ENCODE peak calls at places on chromosomes 11 and 22, in five cellular contexts. One of them, this sample, is unnamed.

GRCh38 chr11:65182258-65183170 is 786 bp downstream of the CAPN1 start:
- DNase-seq in Peyer's patch: peak; percentile 73
- DNase-seq in CD4-positive, CD25-positive, alpha-beta regulatory T cell: no peak
- DNase-seq in GM23248: peak; percentile 60
- DNase-seq in fibroblast of lung: peak; percentile 11
- DNase-seq in this sample: peak; percentile 2

GRCh38 chr11:55714982-55715888 is 53.2 kb downstream of the OR4C6 start:
- DNase-seq in CD4-positive, CD25-positive, alpha-beta regulatory T cell: no peak
- DNase-seq in GM23248: peak; percentile 1
- DNase-seq in fibroblast of lung: no peak
- DNase-seq in Peyer's patch: no peak
- DNase-seq in this sample: no peak

GRCh38 chr22:38795569-38795968 is 1.6 kb upstream of the DNAL4 start:
- DNase-seq in CD4-positive, CD25-positive, alpha-beta regulatory T cell: no peak
- DNase-seq in GM23248: no peak
- DNase-seq in fibroblast of lung: no peak
- DNase-seq in Peyer's patch: no peak
- DNase-seq in this sample: no peak

GRCh38 chr11:57586711-57587110 is 10.8 kb upstream of the SERPING1 start:
- DNase-seq in fibroblast of lung: no peak
- DNase-seq in Peyer's patch: no peak
- DNase-seq in GM23248: no peak
- DNase-seq in CD4-positive, CD25-positive, alpha-beta regulatory T cell: no peak
- DNase-seq in this sample: no peak

GRCh38 chr11:60987577-60988277 is 16.2 kb downstream of the CD6 start:
- DNase-seq in CD4-positive, CD25-positive, alpha-beta regulatory T cell: peak; percentile 29
- DNase-seq in fibroblast of lung: no peak
- DNase-seq in GM23248: no peak
- DNase-seq in Peyer's patch: peak; percentile 10
- DNase-seq in this sample: no peak

GRCh38 chr11:24437123-24437522 is 59.7 kb upstream of the LUZP2 start:
- DNase-seq in CD4-positive, CD25-positive, alpha-beta regulatory T cell: no peak
- DNase-seq in Peyer's patch: no peak
- DNase-seq in fibroblast of lung: no peak
- DNase-seq in GM23248: no peak
- DNase-seq in this sample: no peak

GRCh38 chr22:46297151-46297819 is 615 bp downstream of the GTSE1 start:
- DNase-seq in Peyer's patch: peak; percentile 57
- DNase-seq in fibroblast of lung: peak; percentile 9
- DNase-seq in GM23248: peak; percentile 83
- DNase-seq in CD4-positive, CD25-positive, alpha-beta regulatory T cell: no peak
- DNase-seq in this sample: no peak

GRCh38 chr11:130560000-130560852 is 111.8 kb downstream of the ADAMTS15 start:
- DNase-seq in GM23248: no peak
- DNase-seq in CD4-positive, CD25-positive, alpha-beta regulatory T cell: no peak
- DNase-seq in Peyer's patch: no peak
- DNase-seq in fibroblast of lung: no peak
- DNase-seq in this sample: no peak

GRCh38 chr11:16603245-16603644 is 135.2 kb upstream of the C11orf58 start:
- DNase-seq in Peyer's patch: peak; percentile 56
- DNase-seq in fibroblast of lung: no peak
- DNase-seq in GM23248: no peak
- DNase-seq in CD4-positive, CD25-positive, alpha-beta regulatory T cell: no peak
- DNase-seq in this sample: no peak

GRCh38 chr11:41845066-41845465 is 385.6 kb upstream of the LRRC4C start:
- DNase-seq in Peyer's patch: no peak
- DNase-seq in CD4-positive, CD25-positive, alpha-beta regulatory T cell: no peak
- DNase-seq in fibroblast of lung: no peak
- DNase-seq in GM23248: no peak
- DNase-seq in this sample: no peak

GRCh38 chr11:61701298-61701993 is 21.3 kb downstream of the DAGLA start:
- DNase-seq in GM23248: no peak
- DNase-seq in Peyer's patch: no peak
- DNase-seq in fibroblast of lung: peak; percentile 13
- DNase-seq in CD4-positive, CD25-positive, alpha-beta regulatory T cell: no peak
- DNase-seq in this sample: no peak

GRCh38 chr22:17918840-17919239 is 105.5 kb downstream of the MICAL3 start:
- DNase-seq in GM23248: peak; percentile 48
- DNase-seq in fibroblast of lung: no peak
- DNase-seq in Peyer's patch: no peak
- DNase-seq in CD4-positive, CD25-positive, alpha-beta regulatory T cell: no peak
- DNase-seq in this sample: no peak

GRCh38 chr11:79313513-79313912 is 127.3 kb downstream of the TENM4 start:
- DNase-seq in Peyer's patch: no peak
- DNase-seq in fibroblast of lung: no peak
- DNase-seq in CD4-positive, CD25-positive, alpha-beta regulatory T cell: no peak
- DNase-seq in GM23248: no peak
- DNase-seq in this sample: no peak

GRCh38 chr11:64562723-64563351 is 28.2 kb upstream of the SLC22A12 start:
- DNase-seq in CD4-positive, CD25-positive, alpha-beta regulatory T cell: no peak
- DNase-seq in fibroblast of lung: no peak
- DNase-seq in GM23248: no peak
- DNase-seq in Peyer's patch: peak; percentile 14
- DNase-seq in this sample: no peak

GRCh38 chr11:69004411-69005182 is 8.4 kb downstream of the MRGPRF start:
- DNase-seq in Peyer's patch: no peak
- DNase-seq in GM23248: no peak
- DNase-seq in fibroblast of lung: no peak
- DNase-seq in CD4-positive, CD25-positive, alpha-beta regulatory T cell: no peak
- DNase-seq in this sample: no peak

GRCh38 chr11:134759314-134759713 is 347.3 kb upstream of the B3GAT1 start:
- DNase-seq in Peyer's patch: no peak
- DNase-seq in fibroblast of lung: no peak
- DNase-seq in GM23248: no peak
- DNase-seq in CD4-positive, CD25-positive, alpha-beta regulatory T cell: no peak
- DNase-seq in this sample: no peak

GRCh38 chr11:113148652-113149051 is 165.7 kb upstream of the TTC12 start:
- DNase-seq in fibroblast of lung: no peak
- DNase-seq in GM23248: no peak
- DNase-seq in CD4-positive, CD25-positive, alpha-beta regulatory T cell: no peak
- DNase-seq in Peyer's patch: no peak
- DNase-seq in this sample: no peak

GRCh38 chr11:1475841-1476240 is 10.7 kb downstream of the MOB2 start:
- DNase-seq in GM23248: no peak
- DNase-seq in fibroblast of lung: no peak
- DNase-seq in Peyer's patch: no peak
- DNase-seq in CD4-positive, CD25-positive, alpha-beta regulatory T cell: no peak
- DNase-seq in this sample: no peak

GRCh38 chr22:19622061-19622441 is 92.3 kb upstream of the SEPTIN5 start:
- DNase-seq in GM23248: no peak
- DNase-seq in Peyer's patch: no peak
- DNase-seq in CD4-positive, CD25-positive, alpha-beta regulatory T cell: no peak
- DNase-seq in fibroblast of lung: no peak
- DNase-seq in this sample: no peak
- H3K4me3 ChIP-seq in GM23248: no peak overlapping the region
- H3K4me3 ChIP-seq in Peyer's patch: no peak overlapping the region
- H3K4me3 ChIP-seq in CD4-positive, CD25-positive, alpha-beta regulatory T cell: no peak overlapping the region
- H3K4me3 ChIP-seq in fibroblast of lung: no peak overlapping the region
- H3K4me3 ChIP-seq in this sample: no peak overlapping the region

GRCh38 chr22:30421695-30422480 is 3.7 kb upstream of the MTFP1 start:
- DNase-seq in GM23248: peak; percentile 28
- DNase-seq in Peyer's patch: no peak
- DNase-seq in CD4-positive, CD25-positive, alpha-beta regulatory T cell: no peak
- DNase-seq in fibroblast of lung: no peak
- DNase-seq in this sample: no peak
- H3K27ac ChIP-seq in GM23248: peak overlapping the region; percentile 97
- H3K27ac ChIP-seq in Peyer's patch: peak overlapping the region; percentile 86
- H3K27ac ChIP-seq in CD4-positive, CD25-positive, alpha-beta regulatory T cell: no peak overlapping the region
- H3K27ac ChIP-seq in fibroblast of lung: peak overlapping the region; percentile 93
- H3K27ac ChIP-seq in this sample: peak overlapping the region; percentile 97

GRCh38 chr11:73380321-73380720 is 4.1 kb downstream of the RELT start:
- DNase-seq in fibroblast of lung: no peak
- DNase-seq in GM23248: peak; percentile 38
- DNase-seq in CD4-positive, CD25-positive, alpha-beta regulatory T cell: no peak
- DNase-seq in Peyer's patch: no peak
- DNase-seq in this sample: no peak

GRCh38 chr11:73380897-73381410 is 4.8 kb downstream of the RELT start:
- DNase-seq in Peyer's patch: no peak
- DNase-seq in GM23248: no peak
- DNase-seq in CD4-positive, CD25-positive, alpha-beta regulatory T cell: no peak
- DNase-seq in fibroblast of lung: no peak
- DNase-seq in this sample: no peak

GRCh38 chr11:73382183-73382582 is 6.0 kb downstream of the RELT start:
- DNase-seq in Peyer's patch: no peak
- DNase-seq in fibroblast of lung: no peak
- DNase-seq in CD4-positive, CD25-positive, alpha-beta regulatory T cell: no peak
- DNase-seq in GM23248: no peak
- DNase-seq in this sample: no peak

GRCh38 chr11:73382747-73383146 is 6.5 kb downstream of the RELT start:
- DNase-seq in Peyer's patch: no peak
- DNase-seq in CD4-positive, CD25-positive, alpha-beta regulatory T cell: no peak
- DNase-seq in fibroblast of lung: no peak
- DNase-seq in GM23248: no peak
- DNase-seq in this sample: no peak

GRCh38 chr11:73381589-73381988 is 5.4 kb downstream of the RELT start:
- DNase-seq in CD4-positive, CD25-positive, alpha-beta regulatory T cell: no peak
- DNase-seq in GM23248: no peak
- DNase-seq in Peyer's patch: no peak
- DNase-seq in fibroblast of lung: no peak
- DNase-seq in this sample: no peak
- H3K4me1 ChIP-seq in CD4-positive, CD25-positive, alpha-beta regulatory T cell: peaks cover 54% of the 10 kb centered on the region
- H3K4me1 ChIP-seq in GM23248: peaks cover 7% of the 10 kb centered on the region
- H3K4me1 ChIP-seq in Peyer's patch: peaks cover 70% of the 10 kb centered on the region
- H3K4me1 ChIP-seq in fibroblast of lung: peaks cover 8% of the 10 kb centered on the region
- H3K4me1 ChIP-seq in this sample: peaks cover 3% of the 10 kb centered on the region

GRCh38 chr22:20207277-20208025 is 56.6 kb upstream of the CCDC188 start:
- DNase-seq in GM23248: no peak
- DNase-seq in CD4-positive, CD25-positive, alpha-beta regulatory T cell: no peak
- DNase-seq in Peyer's patch: no peak
- DNase-seq in fibroblast of lung: no peak
- DNase-seq in this sample: no peak

GRCh38 chr22:20204821-20205220 is 54.0 kb upstream of the CCDC188 start:
- DNase-seq in fibroblast of lung: no peak
- DNase-seq in Peyer's patch: no peak
- DNase-seq in CD4-positive, CD25-positive, alpha-beta regulatory T cell: no peak
- DNase-seq in GM23248: peak; percentile 28
- DNase-seq in this sample: no peak

GRCh38 chr22:20205464-20205963 is 54.7 kb upstream of the CCDC188 start:
- DNase-seq in Peyer's patch: no peak
- DNase-seq in CD4-positive, CD25-positive, alpha-beta regulatory T cell: no peak
- DNase-seq in GM23248: no peak
- DNase-seq in fibroblast of lung: no peak
- DNase-seq in this sample: no peak

GRCh38 chr22:20206709-20207215 is 55.9 kb upstream of the CCDC188 start:
- DNase-seq in GM23248: peak; percentile 60
- DNase-seq in fibroblast of lung: peak; percentile 31
- DNase-seq in CD4-positive, CD25-positive, alpha-beta regulatory T cell: no peak
- DNase-seq in Peyer's patch: peak; percentile 76
- DNase-seq in this sample: no peak

DNA sequence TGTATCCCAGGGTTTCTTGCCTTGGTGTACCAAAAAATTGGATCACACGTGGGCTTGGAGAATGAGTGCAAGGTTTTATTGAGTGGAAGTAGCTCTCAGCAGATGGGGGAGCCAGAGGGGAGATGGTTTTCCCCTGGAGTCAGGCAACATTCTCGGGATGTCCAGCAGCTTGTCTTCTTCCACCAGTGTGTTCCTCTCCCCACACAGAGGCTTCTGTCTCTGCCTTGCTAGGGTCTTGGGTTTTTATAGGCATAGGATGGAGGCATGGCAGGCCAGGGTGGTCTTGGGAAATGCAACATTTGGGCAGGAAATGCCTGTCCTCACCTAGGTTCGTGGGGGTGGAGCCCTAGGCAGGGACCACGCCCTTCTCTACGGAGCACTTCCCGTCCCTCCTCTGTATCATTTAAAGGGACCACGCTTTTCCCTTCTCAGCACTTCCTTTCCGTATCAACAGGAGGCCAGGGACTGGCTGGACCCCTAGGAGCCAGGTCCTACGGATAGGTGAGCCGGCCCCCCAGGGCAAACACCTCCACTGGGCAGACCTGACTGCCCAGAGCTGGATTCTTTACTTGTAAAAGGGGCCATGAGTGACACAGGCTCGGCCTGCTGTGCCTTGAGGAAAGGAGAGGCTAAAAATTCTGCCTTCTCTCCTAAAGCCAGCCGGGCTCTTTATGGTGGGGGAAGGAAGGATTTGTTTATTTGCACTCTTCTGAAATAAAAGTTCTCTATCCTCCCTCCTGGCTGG is 55.3 kb upstream of the CCDC188 start:
- DNase-seq in GM23248: peak; percentile 82
- DNase-seq in Peyer's patch: peak; percentile 79
- DNase-seq in CD4-positive, CD25-positive, alpha-beta regulatory T cell: peak; percentile 32
- DNase-seq in fibroblast of lung: peak; percentile 80
- DNase-seq in this sample: peak; percentile 75
- H3K4me3 ChIP-seq in GM23248: peak overlapping the region; percentile 95
- H3K4me3 ChIP-seq in Peyer's patch: peak overlapping the region; percentile 65
- H3K4me3 ChIP-seq in CD4-positive, CD25-positive, alpha-beta regulatory T cell: peak overlapping the region; percentile 77
- H3K4me3 ChIP-seq in fibroblast of lung: peak overlapping the region; percentile 43
- H3K4me3 ChIP-seq in this sample: peak overlapping the region; percentile 96

GRCh38 chr11:14892577-14892976 is 546 bp upstream of the CYP2R1 start:
- DNase-seq in Peyer's patch: no peak
- DNase-seq in CD4-positive, CD25-positive, alpha-beta regulatory T cell: no peak
- DNase-seq in fibroblast of lung: no peak
- DNase-seq in GM23248: no peak
- DNase-seq in this sample: no peak
- H3K27ac ChIP-seq in Peyer's patch: peak overlapping the region; percentile 95
- H3K27ac ChIP-seq in CD4-positive, CD25-positive, alpha-beta regulatory T cell: peak overlapping the region; percentile 85
- H3K27ac ChIP-seq in fibroblast of lung: no peak overlapping the region
- H3K27ac ChIP-seq in GM23248: no peak overlapping the region
- H3K27ac ChIP-seq in this sample: peak overlapping the region; percentile 80